ENCODE peak calls at places on chromosome 18, in six cellular contexts. U is trophoblast cell, I is neuronal stem cell, W is mesendoderm, C is H1, G is mesenchymal stem cell. K is an unnamed sample.

GRCh38 chr18:45136381-45137088 is 455.8 kb downstream of the SETBP1 start:
- DNase-seq in U (no peak), I (no peak), W (peak), C (no peak), G (no peak), K (no peak)

GRCh38 chr18:36314098-36314497 is 16.6 kb downstream of the FHOD3 start:
- DNase-seq in U (no peak), I (no peak), W (no peak), C (peak), G (peak), K (peak)

GRCh38 chr18:49725809-49726514 is 87.4 kb downstream of the ACAA2 start:
- DNase-seq in U (no peak), I (peak), W (peak), C (peak), G (peak), K (peak)

GRCh38 chr18:41197967-41198366 is 757.1 kb upstream of the PIK3C3 start:
- DNase-seq in U (no peak), I (no peak), W (peak), C (no peak), G (no peak), K (no peak)

GRCh38 chr18:41324020-41324791 is 630.8 kb upstream of the PIK3C3 start:
- DNase-seq in U (peak), I (no peak), W (no peak), C (no peak), G (peak), K (peak)

GRCh38 chr18:3450358-3451107 is 561 bp downstream of the TGIF1 start:
- DNase-seq in U (peak), I (peak), W (no peak), C (no peak), G (peak), K (peak)

GRCh38 chr18:39594206-39594605 is 2028.6 kb upstream of the CELF4 start:
- DNase-seq in U (no peak), I (no peak), W (no peak), C (no peak), G (no peak), K (no peak)

GRCh38 chr18:73199151-73199550 is 331.4 kb upstream of the NETO1 start:
- DNase-seq in U (no peak), I (no peak), W (no peak), C (no peak), G (no peak), K (peak)

GRCh38 chr18:69889009-69889408 is 58.7 kb downstream of the CD226 start:
- DNase-seq in U (no peak), I (no peak), W (no peak), C (no peak), G (peak), K (no peak)

GRCh38 chr18:69883781-69884180 is 63.9 kb downstream of the CD226 start:
- DNase-seq in U (no peak), I (no peak), W (no peak), C (no peak), G (no peak), K (no peak)

GRCh38 chr18:69882965-69883668 is 64.6 kb downstream of the CD226 start:
- DNase-seq in U (no peak), I (no peak), W (no peak), C (no peak), G (no peak), K (no peak)

GRCh38 chr18:69885841-69886531 is 61.7 kb downstream of the CD226 start:
- DNase-seq in U (no peak), I (no peak), W (no peak), C (no peak), G (no peak), K (no peak)

GRCh38 chr18:69885381-69885780 is 62.3 kb downstream of the CD226 start:
- DNase-seq in U (no peak), I (no peak), W (no peak), C (no peak), G (no peak), K (no peak)
- H3K23ac ChIP-seq in U (no peak), I (no peak), W (no peak), C (no peak), G (no peak), K (no peak)

GRCh38 chr18:5452943-5453342 is 90.9 kb downstream of the EPB41L3 start:
- DNase-seq in U (no peak), I (no peak), W (no peak), C (no peak), G (no peak), K (peak)

GRCh38 chr18:5461056-5461455 is 82.7 kb downstream of the EPB41L3 start:
- DNase-seq in U (no peak), I (no peak), W (peak), C (no peak), G (peak), K (peak)

GRCh38 chr18:5457467-5457957 is 86.3 kb downstream of the EPB41L3 start:
- DNase-seq in U (no peak), I (no peak), W (peak), C (no peak), G (no peak), K (no peak)

GRCh38 chr18:5455644-5456043 is 88.2 kb downstream of the EPB41L3 start:
- DNase-seq in U (no peak), I (no peak), W (peak), C (no peak), G (no peak), K (peak)

DNA sequence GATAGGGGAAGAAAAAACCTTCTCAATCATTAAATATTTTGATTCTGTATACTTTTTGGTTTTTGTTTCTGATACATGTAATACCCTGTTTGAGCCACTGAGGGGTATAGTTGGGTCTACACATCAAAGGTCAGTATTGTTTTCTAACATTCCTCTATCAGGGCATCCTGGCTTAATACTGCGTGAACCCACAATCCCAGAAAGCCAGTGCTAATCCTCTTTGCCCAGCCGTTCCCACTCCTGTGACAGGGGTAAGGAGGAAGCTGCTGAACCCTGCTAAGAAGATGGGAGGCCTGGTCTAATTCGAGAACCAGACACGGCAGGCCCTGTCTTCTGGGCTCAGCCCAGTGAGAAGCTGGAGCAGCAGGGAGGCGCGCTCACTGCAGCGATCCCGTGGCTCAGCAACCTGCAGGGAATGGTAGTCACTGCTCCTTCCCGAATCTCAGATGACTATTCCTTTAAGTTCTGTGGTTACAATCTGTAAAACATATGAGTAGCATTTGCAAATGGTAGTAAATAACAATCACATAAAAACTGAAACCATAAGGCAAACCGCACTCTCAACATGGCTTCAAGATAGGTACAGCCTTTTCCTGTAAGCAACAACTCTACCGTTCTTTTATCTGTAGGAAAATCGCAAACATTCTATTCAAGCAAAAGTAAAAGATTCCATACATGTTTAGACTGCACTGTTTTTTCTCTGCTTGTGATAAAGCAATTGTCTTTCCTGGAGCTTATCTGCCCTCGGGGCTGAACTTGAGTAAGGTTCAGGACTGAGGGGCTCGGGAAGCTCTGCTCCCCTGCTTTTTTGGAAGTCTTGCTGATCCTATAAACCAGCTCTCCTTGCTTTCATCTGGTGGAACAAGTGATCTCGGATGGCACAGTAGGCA is 87.0 kb downstream of the EPB41L3 start:
- DNase-seq in U (no peak), I (peak), W (peak), C (peak), G (no peak), K (peak)
- H3K4me3 ChIP-seq in U (no peak), I (peak), W (no peak), C (no peak), G (peak), K (no peak)

GRCh38 chr18:34884456-34884855 is 156.8 kb upstream of the MAPRE2 start:
- DNase-seq in U (no peak), I (no peak), W (no peak), C (no peak), G (no peak), K (no peak)
- H3K23ac ChIP-seq in U (no peak), I (no peak), W (no peak), C (no peak), G (no peak), K (no peak)

GRCh38 chr18:76496200-76496890 is 1.3 kb upstream of the ZNF516 start:
- DNase-seq in U (no peak), I (peak), W (peak), C (peak), G (peak), K (peak)
- H3K4me3 ChIP-seq in U (peak), I (peak), W (peak), C (peak), G (peak), K (peak)

K was measured in IMR-90.